ENCODE peak calls at places on chromosomes 6 and 20, in eight cellular contexts. X is tibial artery, H is heart left ventricle, E is choroid plexus epithelial cell, Q is brain microvascular endothelial cell, A is mucosa of descending colon, Y is BE2C, V is uterus. T is an unnamed sample.

GRCh38 chr6:45727228-45727627 is 288.4 kb downstream of the CLIC5 start:
- DNase-seq in E (no peak), Y (no peak), V (no peak), H (peak), A (no peak), Q (no peak), X (no peak), T (no peak)

GRCh38 chr6:84575264-84575663 is 189.1 kb downstream of the TBX18 start:
- DNase-seq in Q (peak), Y (no peak), X (no peak), A (no peak), H (no peak), E (no peak), V (no peak), T (peak)

GRCh38 chr6:32609731-32610640 is 20.3 kb upstream of the HLA-DRB1 start:
- DNase-seq in E (peak), Y (peak), V (peak), H (no peak), Q (peak), X (no peak), A (no peak), T (peak)

GRCh38 chr6:37276916-37277509 is 19.1 kb upstream of the TMEM217 start:
- DNase-seq in X (no peak), Y (no peak), E (no peak), Q (no peak), A (no peak), H (no peak), V (no peak), T (no peak)

GRCh38 chr20:9417665-9418064 is 96.7 kb upstream of the LAMP5 start:
- DNase-seq in Q (no peak), Y (no peak), X (no peak), V (no peak), E (peak), A (no peak), H (no peak), T (no peak)

GRCh38 chr6:21588812-21589811 is 4.4 kb upstream of the SOX4 start:
- DNase-seq in Q (peak), V (peak), H (peak), Y (peak), A (peak), X (peak), E (peak), T (peak)

GRCh38 chr20:1964659-1965405 is 29.0 kb downstream of the PDYN start:
- DNase-seq in A (no peak), Q (no peak), V (no peak), Y (no peak), H (no peak), E (no peak), X (no peak), T (no peak)

GRCh38 chr6:44142835-44143234 is 15.5 kb downstream of the TMEM63B start:
- DNase-seq in Y (no peak), X (no peak), Q (no peak), A (no peak), E (no peak), H (no peak), V (no peak), T (no peak)

GRCh38 chr20:25308671-25309394 is 60.9 kb downstream of the PYGB start:
- DNase-seq in X (peak), V (no peak), E (peak), H (no peak), A (peak), Y (no peak), Q (peak), T (peak)

GRCh38 chr6:48658910-48659309 is 547.9 kb upstream of the PTCHD4 start:
- DNase-seq in Y (no peak), X (no peak), Q (no peak), H (no peak), V (no peak), E (no peak), A (no peak), T (no peak)

GRCh38 chr6:24910331-24910849 is 25.4 kb downstream of the RIPOR2 start:
- DNase-seq in E (peak), A (peak), Q (no peak), X (no peak), Y (no peak), H (no peak), V (peak), T (peak)

GRCh38 chr20:31497838-31498540 is 16.3 kb upstream of the HM13 start:
- DNase-seq in Q (peak), E (no peak), A (no peak), H (peak), Y (no peak), V (peak), X (no peak), T (peak)

GRCh38 chr6:155287762-155288161 is 23.9 kb downstream of the CLDN20 start:
- DNase-seq in A (no peak), X (no peak), E (no peak), Y (no peak), Q (no peak), H (no peak), V (no peak), T (no peak)

GRCh38 chr20:53707341-53708102 is 113.9 kb upstream of the ZNF217 start:
- DNase-seq in A (no peak), V (no peak), X (no peak), Q (peak), E (peak), H (no peak), Y (no peak), T (peak)

GRCh38 chr20:58228484-58229197 is at the start of gene ANKRD60:
- DNase-seq in A (no peak), X (no peak), Q (peak), Y (peak), H (no peak), E (peak), V (peak), T (peak)

GRCh38 chr6:41356838-41357237 is 21.4 kb downstream of the NCR2 start:
- DNase-seq in Y (no peak), V (no peak), E (no peak), Q (no peak), X (no peak), A (no peak), H (no peak), T (no peak)

GRCh38 chr20:1920252-1920651 is 25.0 kb downstream of the SIRPA start:
- DNase-seq in X (no peak), H (no peak), A (no peak), V (no peak), Y (no peak), E (no peak), Q (no peak), T (no peak)

GRCh38 chr6:33490198-33490597 is 35.8 kb downstream of the ZBTB9 start:
- DNase-seq in V (no peak), H (no peak), Q (no peak), E (no peak), Y (no peak), X (no peak), A (no peak), T (no peak)

GRCh38 chr6:90160013-90160412 is 136.6 kb downstream of the BACH2 start:
- DNase-seq in Y (no peak), X (no peak), A (no peak), E (no peak), Q (no peak), V (no peak), H (no peak), T (no peak)

GRCh38 chr20:62811720-62812119 is 5.1 kb upstream of the COL9A3 start:
- DNase-seq in V (no peak), X (no peak), A (no peak), E (no peak), Y (no peak), Q (no peak), H (no peak), T (no peak)

GRCh38 chr20:5096463-5096862 is 23.3 kb downstream of the PCNA start:
- DNase-seq in A (no peak), H (no peak), E (no peak), X (no peak), V (no peak), Q (no peak), Y (no peak), T (no peak)

GRCh38 chr20:5091902-5092301 is 27.9 kb downstream of the PCNA start:
- DNase-seq in H (no peak), V (no peak), X (no peak), A (no peak), Q (no peak), E (no peak), Y (no peak), T (no peak)

GRCh38 chr20:5092765-5093339 is 26.9 kb downstream of the PCNA start:
- DNase-seq in V (no peak), X (no peak), H (no peak), A (no peak), Y (no peak), Q (no peak), E (no peak), T (no peak)

GRCh38 chr20:5095931-5096330 is 23.8 kb downstream of the PCNA start:
- DNase-seq in Q (no peak), X (no peak), Y (no peak), V (no peak), H (no peak), A (no peak), E (no peak), T (no peak)

DNA sequence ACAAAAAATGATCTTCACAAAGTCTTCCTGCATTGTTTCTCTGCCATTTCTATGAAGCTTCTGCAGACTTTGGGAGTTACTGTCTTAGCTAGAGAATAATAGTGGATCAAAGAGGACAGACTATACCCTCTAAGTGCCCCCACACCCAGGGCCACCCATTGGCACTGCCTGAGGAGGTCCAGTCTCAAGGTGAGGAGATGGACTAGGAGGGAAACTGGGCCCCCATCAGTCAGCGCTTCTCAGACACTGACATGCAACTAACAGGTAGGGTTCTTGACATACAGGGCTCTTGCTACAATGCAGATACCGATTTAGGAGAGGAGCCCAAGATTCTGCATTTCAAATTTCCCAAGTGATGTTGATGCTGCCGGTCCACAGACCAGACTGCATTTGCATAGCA is 24.3 kb downstream of the PCNA start:
- DNase-seq in V (no peak), E (no peak), A (no peak), H (no peak), X (no peak), Q (no peak), Y (no peak), T (no peak)
- TF ChIP-seq CTCF in V (no peak), E (no peak), A (no peak), H (no peak), X (no peak), Q (no peak), Y (no peak), T (no peak)

GRCh38 chr6:39657355-39657754 is 67.9 kb downstream of the KIF6 start:
- DNase-seq in X (no peak), E (no peak), Q (no peak), H (no peak), A (no peak), V (no peak), Y (no peak), T (no peak)

GRCh38 chr6:39654121-39654520 is 71.1 kb downstream of the KIF6 start:
- DNase-seq in Q (no peak), E (no peak), X (no peak), A (no peak), H (no peak), Y (no peak), V (no peak), T (no peak)

DNA sequence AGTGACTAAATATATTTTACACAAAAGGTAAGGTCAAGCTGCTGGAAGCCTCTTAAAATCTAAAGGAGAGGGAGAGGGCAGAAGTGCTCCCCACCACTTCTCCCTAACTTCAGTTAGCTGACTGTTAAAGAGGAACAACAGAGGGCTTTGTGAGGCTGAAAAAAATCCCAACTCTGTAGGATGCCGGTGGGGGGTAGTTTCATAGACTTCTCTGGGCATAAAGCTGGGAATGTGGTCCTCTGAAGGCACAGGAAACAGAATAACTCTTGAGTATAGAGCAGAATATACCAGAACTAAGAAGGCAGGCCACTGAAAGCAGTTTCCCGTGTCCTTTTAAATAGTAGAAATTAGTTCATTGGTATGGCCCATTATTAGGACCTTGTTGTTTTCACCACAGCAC is 71.6 kb downstream of the KIF6 start:
- DNase-seq in X (no peak), Q (no peak), Y (no peak), E (no peak), A (no peak), V (no peak), H (no peak), T (no peak)
- H3K4me3 ChIP-seq in X (no peak), Q (no peak), Y (no peak), E (no peak), A (no peak), V (no peak), H (no peak), T (no peak)

GRCh38 chr6:111256646-111257045 is 169.3 kb downstream of the SLC16A10 start:
- DNase-seq in Q (no peak), Y (no peak), V (no peak), X (no peak), H (no peak), A (no peak), E (peak), T (peak)
- TF ChIP-seq CTCF in Q (peak), Y (peak), V (no peak), X (no peak), H (no peak), A (no peak), E (peak), T (no peak)

GRCh38 chr20:35320396-35321126 is 28.3 kb upstream of the FAM83C start:
- DNase-seq in X (no peak), V (no peak), Q (peak), E (peak), Y (no peak), A (no peak), H (no peak), T (peak)
- H3K4me3 ChIP-seq in X (no peak), V (no peak), Q (no peak), E (no peak), Y (no peak), A (no peak), H (no peak), T (no peak)

DNA sequence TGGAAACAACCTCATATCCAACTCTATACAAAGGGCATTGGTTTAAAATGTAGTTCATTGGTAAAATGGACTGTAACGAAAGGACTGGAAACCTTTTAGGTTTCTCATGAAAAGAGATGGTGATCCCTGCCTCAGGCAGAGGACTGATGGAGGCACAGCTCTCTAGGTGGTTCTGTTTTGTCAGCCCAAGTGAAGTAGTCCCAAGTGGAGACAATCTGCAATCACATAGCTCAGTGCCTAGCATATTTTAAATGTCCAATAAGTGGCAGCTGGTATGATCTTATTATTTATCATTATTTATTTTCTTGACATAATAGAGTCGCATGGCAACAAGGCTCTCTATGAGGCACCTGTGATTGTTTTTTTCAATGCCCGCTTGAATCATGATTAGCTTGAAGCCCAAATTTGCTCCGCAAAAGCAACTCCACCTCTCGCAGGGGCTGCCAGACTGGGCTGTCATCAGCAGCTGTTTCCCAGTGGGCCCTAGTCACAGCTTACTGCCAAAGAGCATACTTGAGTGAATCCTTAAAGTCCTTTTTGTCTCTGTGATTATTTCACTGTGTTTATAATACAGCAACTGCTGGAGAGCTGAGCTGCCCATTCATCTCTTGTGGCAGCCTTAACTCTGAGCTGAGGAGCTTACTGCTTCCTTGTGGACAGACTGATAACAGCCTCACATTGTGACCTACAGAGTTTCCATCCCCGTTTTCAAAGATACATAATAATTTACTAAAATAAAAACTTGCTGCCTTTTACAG is 19.7 kb upstream of the ENPP1 start:
- DNase-seq in X (no peak), H (no peak), A (no peak), V (peak), Y (no peak), Q (peak), E (peak), T (peak)
- TF ChIP-seq CTCF in X (peak), H (no peak), A (no peak), V (peak), Y (no peak), Q (peak), E (peak), T (peak)

GRCh38 chr6:142286088-142286409 is 15.8 kb upstream of the ADGRG6 start:
- DNase-seq in Y (no peak), E (no peak), V (no peak), X (no peak), Q (no peak), A (no peak), H (no peak), T (no peak)
- H3K4me3 ChIP-seq in Y (no peak), E (no peak), V (no peak), X (no peak), Q (no peak), A (no peak), H (no peak), T (no peak)

DNA sequence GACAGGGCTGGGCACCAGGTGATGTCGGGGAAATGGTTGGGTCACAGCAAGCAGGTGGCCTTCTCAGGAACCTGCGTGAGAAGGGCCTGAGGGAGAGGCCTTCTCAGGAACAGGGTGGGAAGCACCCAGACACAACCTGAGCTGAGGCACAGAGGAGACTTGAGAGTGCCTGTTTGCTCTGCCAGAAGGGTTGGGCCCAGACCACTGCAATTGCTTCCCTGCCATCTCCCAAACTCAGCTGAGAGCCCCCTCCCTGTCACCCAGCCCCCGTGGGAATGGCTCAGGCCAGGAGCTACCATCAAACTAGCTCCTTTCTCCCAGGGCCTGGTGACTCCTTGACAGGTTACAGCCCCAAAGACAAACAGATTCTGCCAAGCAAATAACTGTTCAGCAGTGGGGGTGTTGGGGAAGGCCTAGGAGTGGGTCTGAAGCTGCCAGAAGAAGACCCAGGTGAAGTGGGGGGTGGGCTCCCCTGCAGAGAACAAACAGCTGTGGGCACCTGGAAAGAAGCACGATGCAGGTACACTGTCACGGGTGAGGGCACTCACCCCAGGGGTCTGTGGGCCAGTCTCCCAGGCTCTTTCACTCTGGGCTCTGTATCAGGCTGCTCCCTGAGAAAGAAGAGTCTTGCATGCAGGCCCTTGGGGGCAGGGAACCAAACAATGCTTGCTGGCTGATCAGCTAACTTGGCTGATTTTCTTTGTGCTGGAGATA is 30.4 kb upstream of the SPDEF start:
- DNase-seq in V (no peak), A (no peak), Y (no peak), E (no peak), Q (no peak), H (no peak), X (peak), T (no peak)
- TF ChIP-seq CTCF in V (no peak), A (no peak), Y (no peak), E (no peak), Q (no peak), H (no peak), X (no peak), T (no peak)

DNA sequence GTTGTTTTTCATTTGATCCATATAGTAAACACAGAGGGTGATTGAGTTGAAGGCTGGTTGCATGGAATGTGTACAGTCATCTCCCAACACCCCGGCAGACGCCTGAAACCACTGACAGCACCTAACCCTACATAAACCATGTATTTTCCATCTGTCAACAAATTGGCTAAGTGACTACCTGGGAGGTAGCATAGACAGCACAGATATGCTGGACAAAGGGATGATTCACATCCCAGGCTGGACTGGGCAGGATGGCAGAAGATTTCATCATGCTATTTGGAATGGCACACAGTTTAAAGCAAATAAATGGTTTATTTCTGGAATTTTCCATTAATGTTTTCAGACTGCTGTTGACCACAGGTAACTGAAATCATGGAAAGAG is 4.4 kb upstream of the VIP start:
- DNase-seq in X (no peak), Q (peak), Y (no peak), A (no peak), V (no peak), H (no peak), E (peak), T (peak)
- H3K4me3 ChIP-seq in X (no peak), Q (no peak), Y (no peak), A (no peak), V (no peak), H (no peak), E (no peak), T (no peak)